ENCODE peak calls at places on chromosomes 5 and 9, in nine cellular contexts. One of them, this sample, is unnamed.

GRCh38 chr5:173741729-173742431 is 125.4 kb upstream of the BOD1 start:
- DNase-seq in colonic mucosa: no peak
- DNase-seq in astrocyte: no peak
- DNase-seq in GM23248: no peak
- DNase-seq in choroid plexus epithelial cell: no peak
- DNase-seq in AG04450: no peak
- DNase-seq in transverse colon: no peak
- DNase-seq in cardiac muscle cell: no peak
- DNase-seq in right lobe of liver: no peak
- DNase-seq in this sample: no peak

GRCh38 chr5:139178948-139179347 is 19.2 kb downstream of the SIL1 start:
- DNase-seq in colonic mucosa: no peak
- DNase-seq in astrocyte: peak
- DNase-seq in GM23248: no peak
- DNase-seq in choroid plexus epithelial cell: peak
- DNase-seq in AG04450: no peak
- DNase-seq in transverse colon: peak
- DNase-seq in cardiac muscle cell: peak
- DNase-seq in right lobe of liver: no peak
- DNase-seq in this sample: peak

GRCh38 chr5:129094924-129095797 is 612 bp downstream of the ISOC1 start:
- DNase-seq in colonic mucosa: peak
- DNase-seq in astrocyte: peak
- DNase-seq in GM23248: peak
- DNase-seq in choroid plexus epithelial cell: peak
- DNase-seq in AG04450: peak
- DNase-seq in transverse colon: peak
- DNase-seq in cardiac muscle cell: peak
- DNase-seq in right lobe of liver: peak
- DNase-seq in this sample: peak

GRCh38 chr9:128412120-128412790 is 8.4 kb upstream of the CERCAM start:
- DNase-seq in colonic mucosa: peak
- DNase-seq in astrocyte: no peak
- DNase-seq in GM23248: peak
- DNase-seq in choroid plexus epithelial cell: peak
- DNase-seq in AG04450: no peak
- DNase-seq in transverse colon: peak
- DNase-seq in cardiac muscle cell: peak
- DNase-seq in right lobe of liver: no peak
- DNase-seq in this sample: no peak

GRCh38 chr9:130847306-130848217 is 12.5 kb downstream of the ABL1 start:
- DNase-seq in colonic mucosa: peak
- DNase-seq in astrocyte: peak
- DNase-seq in GM23248: peak
- DNase-seq in choroid plexus epithelial cell: peak
- DNase-seq in AG04450: peak
- DNase-seq in transverse colon: peak
- DNase-seq in cardiac muscle cell: no peak
- DNase-seq in right lobe of liver: no peak
- DNase-seq in this sample: no peak

GRCh38 chr9:99690573-99690972 is 131.1 kb upstream of the NR4A3 start:
- DNase-seq in colonic mucosa: no peak
- DNase-seq in astrocyte: no peak
- DNase-seq in GM23248: no peak
- DNase-seq in choroid plexus epithelial cell: no peak
- DNase-seq in AG04450: no peak
- DNase-seq in transverse colon: no peak
- DNase-seq in cardiac muscle cell: no peak
- DNase-seq in right lobe of liver: no peak
- DNase-seq in this sample: no peak

GRCh38 chr9:75001719-75002421 is 26.2 kb downstream of the CARNMT1 start:
- DNase-seq in colonic mucosa: peak
- DNase-seq in astrocyte: peak
- DNase-seq in GM23248: peak
- DNase-seq in choroid plexus epithelial cell: peak
- DNase-seq in AG04450: peak
- DNase-seq in transverse colon: no peak
- DNase-seq in cardiac muscle cell: peak
- DNase-seq in right lobe of liver: no peak
- DNase-seq in this sample: no peak

GRCh38 chr5:55278778-55279177 is 28.7 kb downstream of the DHX29 start:
- DNase-seq in colonic mucosa: no peak
- DNase-seq in astrocyte: peak
- DNase-seq in GM23248: peak
- DNase-seq in choroid plexus epithelial cell: peak
- DNase-seq in AG04450: no peak
- DNase-seq in transverse colon: no peak
- DNase-seq in cardiac muscle cell: no peak
- DNase-seq in right lobe of liver: no peak
- DNase-seq in this sample: no peak

GRCh38 chr5:100691085-100691484 is 155.9 kb downstream of the FAM174A start:
- DNase-seq in colonic mucosa: no peak
- DNase-seq in astrocyte: no peak
- DNase-seq in GM23248: no peak
- DNase-seq in choroid plexus epithelial cell: no peak
- DNase-seq in AG04450: no peak
- DNase-seq in transverse colon: no peak
- DNase-seq in cardiac muscle cell: no peak
- DNase-seq in right lobe of liver: no peak
- DNase-seq in this sample: no peak

GRCh38 chr9:19101203-19101602 is 1.5 kb downstream of the HAUS6 start:
- DNase-seq in colonic mucosa: no peak
- DNase-seq in astrocyte: no peak
- DNase-seq in GM23248: no peak
- DNase-seq in choroid plexus epithelial cell: no peak
- DNase-seq in AG04450: no peak
- DNase-seq in transverse colon: no peak
- DNase-seq in cardiac muscle cell: no peak
- DNase-seq in right lobe of liver: no peak
- DNase-seq in this sample: no peak

GRCh38 chr5:181219262-181220177 is 3.6 kb upstream of the TRIM41 start:
- DNase-seq in colonic mucosa: no peak
- DNase-seq in astrocyte: no peak
- DNase-seq in GM23248: no peak
- DNase-seq in choroid plexus epithelial cell: no peak
- DNase-seq in AG04450: no peak
- DNase-seq in transverse colon: no peak
- DNase-seq in cardiac muscle cell: no peak
- DNase-seq in right lobe of liver: no peak
- DNase-seq in this sample: no peak

GRCh38 chr5:181217805-181218065 is 5.3 kb upstream of the TRIM41 start:
- DNase-seq in colonic mucosa: peak
- DNase-seq in astrocyte: no peak
- DNase-seq in GM23248: no peak
- DNase-seq in choroid plexus epithelial cell: no peak
- DNase-seq in AG04450: no peak
- DNase-seq in transverse colon: peak
- DNase-seq in cardiac muscle cell: peak
- DNase-seq in right lobe of liver: no peak
- DNase-seq in this sample: peak

GRCh38 chr5:181217111-181217804 is 5.8 kb upstream of the TRIM41 start:
- DNase-seq in colonic mucosa: peak
- DNase-seq in astrocyte: peak
- DNase-seq in GM23248: peak
- DNase-seq in choroid plexus epithelial cell: peak
- DNase-seq in AG04450: no peak
- DNase-seq in transverse colon: peak
- DNase-seq in cardiac muscle cell: peak
- DNase-seq in right lobe of liver: no peak
- DNase-seq in this sample: peak

GRCh38 chr5:181218795-181219124 is 4.3 kb upstream of the TRIM41 start:
- DNase-seq in colonic mucosa: no peak
- DNase-seq in astrocyte: no peak
- DNase-seq in GM23248: peak
- DNase-seq in choroid plexus epithelial cell: no peak
- DNase-seq in AG04450: no peak
- DNase-seq in transverse colon: no peak
- DNase-seq in cardiac muscle cell: no peak
- DNase-seq in right lobe of liver: no peak
- DNase-seq in this sample: no peak

DNA sequence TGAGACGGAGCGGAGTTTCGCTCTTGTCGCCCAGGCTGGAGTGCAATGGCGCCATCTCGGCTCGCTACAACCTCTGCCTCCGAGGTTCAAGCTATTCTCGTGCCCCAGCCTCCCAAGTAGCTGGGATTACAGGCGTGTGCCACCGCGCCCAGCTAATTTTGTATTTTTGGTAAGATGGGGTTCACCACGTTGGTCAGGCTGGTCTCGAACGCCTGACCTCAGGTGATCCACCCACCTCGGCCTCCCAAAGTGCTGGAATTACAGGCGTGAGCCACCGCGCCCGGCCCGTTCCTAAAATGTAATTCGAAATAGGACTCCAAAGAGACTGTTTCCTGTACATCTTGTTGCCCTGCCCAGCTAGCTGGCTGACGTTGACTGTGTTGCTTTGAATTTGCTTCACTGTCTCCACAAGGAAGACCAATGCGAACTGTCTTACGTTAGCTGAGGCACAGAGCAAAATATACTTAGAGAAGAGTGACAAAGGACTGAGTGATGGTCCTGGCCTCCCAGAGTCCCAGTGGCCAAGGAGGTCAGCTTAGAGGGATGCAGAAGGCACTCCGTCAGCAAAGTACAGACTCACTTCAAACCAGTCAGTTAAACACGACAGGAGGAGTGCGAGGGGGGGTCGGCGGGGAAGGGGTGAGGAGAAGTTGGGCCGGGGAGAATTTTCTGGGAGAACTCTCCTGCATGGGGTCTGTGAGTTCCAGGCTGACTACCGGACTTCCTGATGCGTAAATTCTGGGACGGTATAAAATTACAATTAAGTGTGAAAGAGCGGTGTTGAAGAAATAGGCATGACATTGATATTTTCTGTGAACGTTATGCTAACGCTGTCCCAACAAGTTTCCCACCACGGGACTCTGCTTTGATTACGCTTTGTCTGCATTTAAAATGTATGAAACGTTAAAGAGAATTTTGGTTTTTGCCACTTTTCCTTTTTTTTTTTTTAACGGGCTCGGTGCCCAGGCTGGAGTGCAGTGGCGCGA is 6.8 kb upstream of the TRIM41 start:
- DNase-seq in colonic mucosa: no peak
- DNase-seq in astrocyte: no peak
- DNase-seq in GM23248: no peak
- DNase-seq in choroid plexus epithelial cell: no peak
- DNase-seq in AG04450: no peak
- DNase-seq in transverse colon: no peak
- DNase-seq in cardiac muscle cell: no peak
- DNase-seq in right lobe of liver: no peak
- DNase-seq in this sample: no peak
- H3K4me3 ChIP-seq in colonic mucosa: peak
- H3K4me3 ChIP-seq in astrocyte: peak
- H3K4me3 ChIP-seq in GM23248: peak
- H3K4me3 ChIP-seq in choroid plexus epithelial cell: no peak
- H3K4me3 ChIP-seq in AG04450: peak
- H3K4me3 ChIP-seq in transverse colon: no peak
- H3K4me3 ChIP-seq in cardiac muscle cell: peak
- H3K4me3 ChIP-seq in right lobe of liver: peak
- H3K4me3 ChIP-seq in this sample: no peak

GRCh38 chr5:40677456-40677855 is 2.3 kb upstream of the PTGER4 start:
- DNase-seq in colonic mucosa: no peak
- DNase-seq in astrocyte: no peak
- DNase-seq in GM23248: peak
- DNase-seq in choroid plexus epithelial cell: no peak
- DNase-seq in AG04450: no peak
- DNase-seq in transverse colon: no peak
- DNase-seq in cardiac muscle cell: no peak
- DNase-seq in right lobe of liver: no peak
- DNase-seq in this sample: no peak

GRCh38 chr5:40679071-40679997 is at the start of gene PTGER4:
- DNase-seq in colonic mucosa: peak
- DNase-seq in astrocyte: peak
- DNase-seq in GM23248: peak
- DNase-seq in choroid plexus epithelial cell: peak
- DNase-seq in AG04450: peak
- DNase-seq in transverse colon: peak
- DNase-seq in cardiac muscle cell: peak
- DNase-seq in right lobe of liver: peak
- DNase-seq in this sample: peak

GRCh38 chr5:40676643-40677333 is 2.9 kb upstream of the PTGER4 start:
- DNase-seq in colonic mucosa: peak
- DNase-seq in astrocyte: peak
- DNase-seq in GM23248: peak
- DNase-seq in choroid plexus epithelial cell: peak
- DNase-seq in AG04450: peak
- DNase-seq in transverse colon: no peak
- DNase-seq in cardiac muscle cell: no peak
- DNase-seq in right lobe of liver: no peak
- DNase-seq in this sample: no peak

GRCh38 chr5:40679998-40680681 is 425 bp downstream of the PTGER4 start:
- DNase-seq in colonic mucosa: peak
- DNase-seq in astrocyte: no peak
- DNase-seq in GM23248: no peak
- DNase-seq in choroid plexus epithelial cell: no peak
- DNase-seq in AG04450: no peak
- DNase-seq in transverse colon: peak
- DNase-seq in cardiac muscle cell: no peak
- DNase-seq in right lobe of liver: peak
- DNase-seq in this sample: peak

GRCh38 chr5:40678021-40678939 is 1.4 kb upstream of the PTGER4 start:
- DNase-seq in colonic mucosa: no peak
- DNase-seq in astrocyte: no peak
- DNase-seq in GM23248: no peak
- DNase-seq in choroid plexus epithelial cell: no peak
- DNase-seq in AG04450: no peak
- DNase-seq in transverse colon: no peak
- DNase-seq in cardiac muscle cell: no peak
- DNase-seq in right lobe of liver: no peak
- DNase-seq in this sample: no peak
- H3K4me3 ChIP-seq in colonic mucosa: peak
- H3K4me3 ChIP-seq in astrocyte: peak
- H3K4me3 ChIP-seq in GM23248: peak
- H3K4me3 ChIP-seq in choroid plexus epithelial cell: peak
- H3K4me3 ChIP-seq in AG04450: peak
- H3K4me3 ChIP-seq in transverse colon: peak
- H3K4me3 ChIP-seq in cardiac muscle cell: peak
- H3K4me3 ChIP-seq in right lobe of liver: peak
- H3K4me3 ChIP-seq in this sample: no peak

DNA sequence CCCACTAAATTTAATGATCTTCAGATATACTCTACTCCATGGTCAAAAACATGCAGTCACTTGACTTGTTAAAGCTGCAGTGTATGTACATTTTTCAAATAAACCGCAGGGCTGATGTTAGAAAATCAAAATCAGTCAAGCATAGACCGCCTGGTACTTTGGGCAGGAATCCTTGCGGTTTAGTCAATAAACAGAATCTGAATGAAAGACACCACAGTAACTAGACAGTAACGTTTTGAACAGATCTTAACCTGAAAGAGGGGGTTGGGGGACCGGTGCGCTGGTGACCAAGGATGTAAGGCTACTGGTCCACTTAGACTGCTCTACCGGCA is 188.8 kb downstream of the BNC2 start:
- DNase-seq in colonic mucosa: no peak
- DNase-seq in astrocyte: no peak
- DNase-seq in GM23248: no peak
- DNase-seq in choroid plexus epithelial cell: no peak
- DNase-seq in AG04450: no peak
- DNase-seq in transverse colon: no peak
- DNase-seq in cardiac muscle cell: no peak
- DNase-seq in right lobe of liver: no peak
- DNase-seq in this sample: no peak
- H3K4me3 ChIP-seq in colonic mucosa: no peak
- H3K4me3 ChIP-seq in astrocyte: no peak
- H3K4me3 ChIP-seq in GM23248: peak
- H3K4me3 ChIP-seq in choroid plexus epithelial cell: no peak
- H3K4me3 ChIP-seq in AG04450: no peak
- H3K4me3 ChIP-seq in transverse colon: no peak
- H3K4me3 ChIP-seq in cardiac muscle cell: no peak
- H3K4me3 ChIP-seq in right lobe of liver: no peak
- H3K4me3 ChIP-seq in this sample: no peak

GRCh38 chr5:25190521-25191000 is 545.8 kb upstream of the CDH10 start:
- DNase-seq in colonic mucosa: no peak
- DNase-seq in astrocyte: no peak
- DNase-seq in GM23248: no peak
- DNase-seq in choroid plexus epithelial cell: no peak
- DNase-seq in AG04450: no peak
- DNase-seq in transverse colon: no peak
- DNase-seq in cardiac muscle cell: no peak
- DNase-seq in right lobe of liver: no peak
- DNase-seq in this sample: peak
- H3K4me3 ChIP-seq in colonic mucosa: no peak
- H3K4me3 ChIP-seq in astrocyte: no peak
- H3K4me3 ChIP-seq in GM23248: no peak
- H3K4me3 ChIP-seq in choroid plexus epithelial cell: no peak
- H3K4me3 ChIP-seq in AG04450: no peak
- H3K4me3 ChIP-seq in transverse colon: no peak
- H3K4me3 ChIP-seq in cardiac muscle cell: no peak
- H3K4me3 ChIP-seq in right lobe of liver: no peak
- H3K4me3 ChIP-seq in this sample: no peak

This sample was measured in mucosa of descending colon.